ENCODE peak calls at places on chromosomes 5 and 9, in five cellular contexts. F is kidney, T is kidney epithelial cell, I is breast epithelium, P is fibroblast of mammary gland. Y is an unnamed sample.
A peak's percentile ranks its signal among the peaks of the same experiment; 100 is the strongest.

GRCh38 chr5:13957032-13957645 is 12.7 kb upstream of the DNAH5 start:
- DNase-seq in I (no peak), T (peak; percentile 10), P (peak; percentile 67), F (no peak), Y (no peak)

GRCh38 chr9:121652037-121652837 is 803 bp downstream of the DAB2IP start:
- DNase-seq in F (peak; percentile 83), P (no peak), T (no peak), I (no peak), Y (no peak)

GRCh38 chr9:83714316-83714715 is 6.6 kb upstream of the UBQLN1 start:
- DNase-seq in I (no peak), P (no peak), T (no peak), F (no peak), Y (no peak)

GRCh38 chr9:126451316-126451885 is 124.8 kb downstream of the MVB12B start:
- DNase-seq in P (no peak), T (no peak), F (no peak), I (no peak), Y (no peak)

GRCh38 chr5:150589791-150590601 is 50.5 kb upstream of the SYNPO start:
- DNase-seq in T (no peak), F (peak; percentile 93), P (peak; percentile 59), I (no peak), Y (no peak)

GRCh38 chr9:137150485-137151060 is 11.6 kb downstream of the GRIN1 start:
- DNase-seq in I (no peak), P (peak; percentile 49), T (no peak), F (no peak), Y (peak; percentile 69)

GRCh38 chr5:37580106-37580505 is 201.0 kb downstream of the WDR70 start:
- DNase-seq in F (no peak), P (no peak), I (no peak), T (no peak), Y (no peak)

GRCh38 chr5:113546711-113547159 is 33.2 kb downstream of the YTHDC2 start:
- DNase-seq in T (peak; percentile 23), F (no peak), I (no peak), P (peak; percentile 71), Y (no peak)

GRCh38 chr5:150585781-150586461 is 54.5 kb upstream of the SYNPO start:
- DNase-seq in I (no peak), P (no peak), F (no peak), T (no peak), Y (no peak)

GRCh38 chr5:68970617-68971016 is 123.2 kb upstream of the SLC30A5 start:
- DNase-seq in I (no peak), T (no peak), P (no peak), F (no peak), Y (no peak)

GRCh38 chr5:17327048-17327447 is 109.6 kb downstream of the BASP1 start:
- DNase-seq in I (no peak), F (no peak), P (no peak), T (no peak), Y (no peak)

GRCh38 chr9:129489838-129490582 is 130.9 kb downstream of the C9orf50 start:
- DNase-seq in T (no peak), I (no peak), P (peak; percentile 71), F (no peak), Y (no peak)

GRCh38 chr9:136691316-136692189 is 4.3 kb upstream of the AGPAT2 start:
- DNase-seq in T (no peak), F (peak; percentile 79), P (no peak), I (no peak), Y (no peak)

GRCh38 chr9:124078641-124079040 is 67.1 kb downstream of the LHX2 start:
- DNase-seq in F (no peak), P (peak; percentile 52), I (no peak), T (no peak), Y (peak; percentile 35)

GRCh38 chr5:39570418-39571027 is 145.7 kb upstream of the DAB2 start:
- DNase-seq in P (peak; percentile 67), I (no peak), T (no peak), F (no peak), Y (no peak)

GRCh38 chr9:91193658-91194391 is 167.9 kb downstream of the AUH start:
- DNase-seq in I (peak; percentile 76), F (peak; percentile 97), T (no peak), P (peak; percentile 89), Y (no peak)

GRCh38 chr5:96538831-96539250 is 105.8 kb upstream of the PCSK1 start:
- DNase-seq in P (peak; percentile 68), I (no peak), F (no peak), T (no peak), Y (no peak)

GRCh38 chr9:68548241-68548640 is 7.6 kb upstream of the TMEM252 start:
- DNase-seq in I (no peak), T (no peak), F (no peak), P (no peak), Y (no peak)

GRCh38 chr5:111197523-111197922 is 26.7 kb upstream of the CAMK4 start:
- DNase-seq in I (no peak), F (no peak), T (no peak), P (peak; percentile 10), Y (no peak)

GRCh38 chr9:105854056-105854782 is 159.9 kb downstream of the TMEM38B start:
- DNase-seq in F (no peak), T (no peak), P (no peak), I (no peak), Y (no peak)

GRCh38 chr5:75260708-75261107 is 24.0 kb upstream of the ANKRD31 start:
- DNase-seq in I (no peak), F (no peak), T (no peak), P (no peak), Y (no peak)

GRCh38 chr5:168302785-168303184 is 11.3 kb downstream of the WWC1 start:
- DNase-seq in I (no peak), F (no peak), P (peak; percentile 72), T (no peak), Y (no peak)

GRCh38 chr9:77712533-77713130 is 64.5 kb upstream of the GNA14 start:
- DNase-seq in F (no peak), I (no peak), T (peak; percentile 74), P (peak; percentile 77), Y (no peak)

GRCh38 chr5:68225188-68225910 is 9.8 kb downstream of the PIK3R1 start:
- DNase-seq in I (no peak), T (peak; percentile 52), F (peak; percentile 78), P (peak; percentile 92), Y (no peak)

GRCh38 chr5:109936996-109937395 is 247.3 kb downstream of the MAN2A1 start:
- DNase-seq in P (no peak), I (no peak), T (no peak), F (no peak), Y (no peak)

GRCh38 chr9:114324492-114324891 is 1.6 kb downstream of the ORM1 start:
- DNase-seq in P (no peak), I (no peak), T (no peak), F (peak; percentile 19), Y (no peak)
- H3K4me3 ChIP-seq in P (no peak overlapping the region), I (no peak overlapping the region), T (no peak overlapping the region), F (no peak overlapping the region), Y (no peak overlapping the region)

GRCh38 chr9:22815246-22815645 is 368.6 kb downstream of the DMRTA1 start:
- DNase-seq in P (no peak), I (no peak), F (no peak), T (no peak), Y (no peak)

GRCh38 chr9:22817181-22817580 is 370.6 kb downstream of the DMRTA1 start:
- DNase-seq in P (peak; percentile 26), I (no peak), T (peak; percentile 4), F (no peak), Y (no peak)

GRCh38 chr9:22808876-22809275 is 362.3 kb downstream of the DMRTA1 start:
- DNase-seq in P (no peak), I (no peak), T (no peak), F (no peak), Y (no peak)

GRCh38 chr9:22809371-22809770 is 362.7 kb downstream of the DMRTA1 start:
- DNase-seq in T (no peak), I (no peak), P (no peak), F (no peak), Y (no peak)

DNA sequence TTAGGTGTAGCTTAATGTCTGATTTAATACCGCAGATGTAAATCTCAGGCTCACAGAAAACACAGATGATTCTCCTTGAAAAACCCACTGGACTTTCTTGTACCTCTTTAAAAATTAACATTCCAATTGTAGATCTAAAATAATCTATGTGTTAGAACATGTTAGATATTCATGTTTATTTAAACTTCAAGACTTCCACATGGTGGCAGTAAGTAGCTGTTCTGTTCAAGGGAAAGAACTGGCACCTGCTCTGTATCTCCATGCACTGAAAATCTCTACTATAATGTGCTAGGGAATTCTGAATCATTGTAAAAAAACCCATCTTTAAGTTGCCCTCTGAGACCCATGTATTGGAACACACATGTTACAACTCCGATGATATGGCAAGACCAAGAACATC is 366.9 kb downstream of the DMRTA1 start:
- DNase-seq in T (no peak), P (peak; percentile 46), I (no peak), F (no peak), Y (peak; percentile 19)
- TF ChIP-seq CTCF in T (peak; percentile 21), P (peak; percentile 36), I (no peak), F (peak; percentile 7), Y (peak; percentile 59)

DNA sequence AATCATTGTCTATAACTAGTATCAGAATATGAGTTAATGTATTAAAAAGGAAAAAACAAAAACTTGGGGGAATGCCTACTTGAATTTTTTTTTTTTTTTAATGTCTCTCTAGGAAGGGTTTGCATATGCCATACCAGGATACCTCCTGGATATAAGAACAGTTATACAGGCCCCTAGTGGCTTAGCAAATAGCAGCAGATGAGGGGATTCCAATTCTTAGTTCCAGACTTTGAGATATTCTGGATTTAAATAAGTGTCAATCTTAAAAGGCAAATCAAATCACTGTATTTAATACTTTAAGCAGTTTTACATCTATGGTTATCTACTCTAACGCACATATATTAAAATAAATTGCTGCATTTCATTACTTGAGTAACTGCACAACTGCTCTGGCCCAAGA is 1055.5 kb upstream of the DMAC1 start:
- DNase-seq in I (no peak), F (no peak), T (peak; percentile 12), P (peak; percentile 59), Y (no peak)
- H3K4me3 ChIP-seq in I (no peak overlapping the region), F (peak overlapping the region; percentile 60), T (no peak overlapping the region), P (no peak overlapping the region), Y (no peak overlapping the region)

DNA sequence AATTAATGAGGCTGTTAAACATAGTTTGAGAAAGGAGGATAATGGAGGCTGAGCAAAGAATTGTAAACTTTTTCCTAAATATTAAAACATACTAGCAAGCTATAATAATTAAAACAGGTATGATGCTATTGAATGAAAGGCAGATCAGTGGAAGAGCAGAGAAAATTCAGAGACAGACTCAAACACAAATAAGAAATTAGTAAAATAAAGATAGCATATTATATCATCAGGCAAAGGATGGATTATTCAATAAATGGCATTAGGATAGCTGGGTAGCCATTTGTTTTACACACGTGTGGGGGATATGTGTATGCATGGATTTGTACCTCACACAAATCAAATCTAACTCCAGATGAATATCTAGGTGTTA is 50.6 kb downstream of the MRPS27 start:
- DNase-seq in F (no peak), T (no peak), P (no peak), I (no peak), Y (no peak)
- TF ChIP-seq CTCF in F (no peak), T (no peak), P (no peak), I (no peak), Y (no peak)

Y was measured in LNCaP clone FGC.